ENCODE peak calls at places on chromosomes 5 and 9, in six cellular contexts. P, Z, X, V, O and L are unnamed samples.

GRCh38 chr5:2206244-2207108 is 323.8 kb upstream of the IRX4 start:
- DNase-seq in X (no peak), O (peak; percentile 33), V (no peak), P (no peak), Z (no peak), L (no peak)

GRCh38 chr9:108167136-108167900 is 677.7 kb upstream of the KLF4 start:
- DNase-seq in O (peak; percentile 11), X (no peak), P (no peak), Z (no peak), V (no peak), L (no peak)

GRCh38 chr9:81632599-81632998 is 56.7 kb downstream of the TLE1 start:
- DNase-seq in Z (no peak), X (no peak), V (no peak), P (peak; percentile 81), O (no peak), L (no peak)

GRCh38 chr5:55108651-55109050 is 6.2 kb downstream of the GZMA start:
- DNase-seq in Z (no peak), P (peak; percentile 8), O (no peak), V (no peak), X (no peak), L (no peak)

GRCh38 chr9:136138566-136138965 is 19.9 kb upstream of the TMEM250 start:
- DNase-seq in P (no peak), Z (peak; percentile 63), V (no peak), O (peak; percentile 75), X (no peak), L (no peak)

GRCh38 chr9:87375397-87376073 is 122.1 kb upstream of the DAPK1 start:
- DNase-seq in P (peak; percentile 18), O (no peak), X (no peak), V (no peak), Z (no peak), L (no peak)

GRCh38 chr9:88535226-88535931 is 401 bp downstream of the NXNL2 start:
- DNase-seq in Z (no peak), V (no peak), X (no peak), P (no peak), O (peak; percentile 26), L (peak; percentile 65)

GRCh38 chr9:128656416-128657343 is at the start of gene DYNC2I2:
- DNase-seq in Z (peak; percentile 89), P (peak; percentile 95), O (peak; percentile 97), X (peak; percentile 97), V (peak; percentile 97), L (peak; percentile 96)

GRCh38 chr5:122366501-122366900 is 54.5 kb downstream of the SNCAIP start:
- DNase-seq in X (no peak), P (no peak), V (no peak), O (no peak), Z (no peak), L (no peak)

GRCh38 chr5:38979535-38979934 is 94.7 kb downstream of the RICTOR start:
- DNase-seq in V (no peak), X (no peak), O (no peak), P (no peak), Z (no peak), L (no peak)

GRCh38 chr9:88514247-88514646 is 20.7 kb upstream of the NXNL2 start:
- DNase-seq in Z (no peak), X (no peak), P (no peak), V (no peak), O (no peak), L (no peak)

GRCh38 chr9:14343948-14344547 is 30.1 kb upstream of the NFIB start:
- DNase-seq in X (no peak), O (no peak), P (no peak), Z (no peak), V (peak; percentile 60), L (peak; percentile 41)
- H3K4me3 ChIP-seq in X (peak overlapping the region; percentile 61), O (no peak overlapping the region), P (no peak overlapping the region), Z (no peak overlapping the region), V (peak overlapping the region; percentile 51), L (no peak overlapping the region)

DNA sequence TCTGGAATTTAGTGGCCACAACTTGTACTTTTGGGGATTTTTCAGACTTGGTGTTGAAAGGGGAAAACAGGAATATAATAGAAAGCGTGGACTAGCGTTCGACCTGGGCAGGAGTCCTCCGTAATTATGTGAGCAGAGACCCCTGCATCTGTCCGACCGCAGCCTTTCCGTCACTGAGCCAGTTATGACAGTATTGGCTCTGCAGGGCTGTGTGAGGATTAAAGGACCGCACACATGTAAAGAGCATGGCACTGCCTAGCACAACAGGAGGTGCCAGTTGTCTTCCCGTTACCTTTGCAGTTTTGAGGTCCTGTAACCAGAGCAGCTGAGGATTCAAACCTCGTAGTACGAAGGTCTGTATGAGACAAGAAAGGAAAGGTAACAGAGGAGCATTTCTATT is 1.2 kb downstream of the B4GALT7 start:
- DNase-seq in P (no peak), V (no peak), Z (no peak), X (no peak), O (no peak), L (no peak)
- H3K4me3 ChIP-seq in P (peak overlapping the region; percentile 75), V (peak overlapping the region; percentile 95), Z (peak overlapping the region; percentile 90), X (peak overlapping the region; percentile 76), O (peak overlapping the region; percentile 78), L (peak overlapping the region; percentile 69)

GRCh38 chr9:5455181-5455580 is 4.8 kb downstream of the CD274 start:
- DNase-seq in O (no peak), P (peak; percentile 58), V (no peak), Z (no peak), X (no peak), L (no peak)
- H3K4me3 ChIP-seq in O (no peak overlapping the region), P (no peak overlapping the region), V (peak overlapping the region; percentile 14), Z (no peak overlapping the region), X (no peak overlapping the region), L (no peak overlapping the region)

DNA sequence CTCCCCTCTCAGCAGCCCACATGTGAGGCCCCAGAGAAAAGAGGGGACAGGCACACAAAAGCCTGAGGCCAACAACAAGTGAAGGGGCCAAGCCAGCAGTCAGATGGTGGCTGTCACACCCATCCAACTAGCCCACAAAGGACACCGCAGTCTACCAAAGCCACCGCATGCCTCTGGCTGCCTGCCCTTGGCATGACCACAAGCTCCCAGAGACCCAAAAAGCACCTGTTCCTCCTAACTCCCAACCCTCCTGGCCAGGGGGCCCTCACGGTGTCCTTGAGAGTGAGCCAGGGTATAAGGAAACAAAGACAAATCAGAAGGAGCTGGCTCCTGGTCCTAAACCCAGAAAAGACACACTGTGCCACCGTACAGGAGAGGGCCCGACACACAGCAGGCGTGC is 77.8 kb upstream of the LRRTM2 start:
- DNase-seq in O (no peak), P (no peak), X (no peak), V (no peak), Z (no peak), L (no peak)
- H3K4me3 ChIP-seq in O (no peak overlapping the region), P (no peak overlapping the region), X (peak overlapping the region; percentile 21), V (peak overlapping the region; percentile 35), Z (no peak overlapping the region), L (no peak overlapping the region)

GRCh38 chr9:100472268-100472667 is 681 bp upstream of the TMEFF1 start:
- DNase-seq in Z (no peak), V (no peak), P (no peak), X (no peak), O (no peak), L (no peak)
- H3K4me3 ChIP-seq in Z (no peak overlapping the region), V (peak overlapping the region; percentile 75), P (peak overlapping the region; percentile 57), X (no peak overlapping the region), O (peak overlapping the region; percentile 91), L (no peak overlapping the region)

GRCh38 chr5:158086856-158087255 is 227.9 kb upstream of the CLINT1 start:
- DNase-seq in V (no peak), X (no peak), P (no peak), Z (no peak), O (no peak), L (no peak)
- H3K4me3 ChIP-seq in V (no peak overlapping the region), X (no peak overlapping the region), P (no peak overlapping the region), Z (no peak overlapping the region), O (no peak overlapping the region), L (no peak overlapping the region)